ENCODE peak calls at places on chromosomes 5 and 9, in ten cellular contexts. L is HT1080; R is gastrocnemius medialis; Z is NCI-H526 treated with DMSO at 0.1 percent for 48 hours; F is stimulated activated CD4-positive, alpha-beta T cell treated with anti-CD3 and anti-CD28 coated beads, Interleukin-15, amount 100 ng/mL, for 1 hour; Y is heart right ventricle; X is NCI-H2029 treated with DMSO at 0.1 percent for 48 hours; W is GF-D8; V is AG08396; I is activated CD4-positive, alpha-beta T cell treated with anti-CD3 and anti-CD28 coated beads, Interleukin-2, amount 50 U/mL, for 1 hour. M is an unnamed sample.

GRCh38 chr5:17182494-17182893 is 34.9 kb upstream of the BASP1 start:
- DNase-seq in Z (no peak), X (no peak), Y (no peak), V (no peak), W (no peak), I (no peak), R (no peak), L (peak; percentile 81), F (no peak), M (no peak)

GRCh38 chr9:82438581-82438980 is 450.0 kb downstream of the SPATA31D1 start:
- DNase-seq in I (no peak), F (no peak), W (no peak), L (no peak), Y (no peak), Z (no peak), V (no peak), R (no peak), X (no peak), M (no peak)

GRCh38 chr9:96020822-96021615 is 145.5 kb downstream of the ERCC6L2 start:
- DNase-seq in F (peak; percentile 37), V (peak; percentile 60), W (no peak), Y (peak; percentile 39), L (no peak), R (no peak), X (no peak), Z (no peak), I (peak; percentile 49), M (no peak)

GRCh38 chr9:72856985-72857631 is 95.7 kb downstream of the ALDH1A1 start:
- DNase-seq in F (no peak), Y (peak; percentile 45), L (peak; percentile 57), I (no peak), R (no peak), Z (peak; percentile 20), W (no peak), V (peak; percentile 63), X (no peak), M (no peak)

GRCh38 chr5:35066260-35066795 is 18.6 kb upstream of the AGXT2 start:
- DNase-seq in W (no peak), Z (no peak), I (no peak), X (no peak), F (no peak), V (no peak), L (no peak), R (no peak), Y (no peak), M (no peak)

GRCh38 chr9:105269593-105269992 is 25.1 kb downstream of the SLC44A1 start:
- DNase-seq in Y (no peak), F (no peak), I (no peak), V (no peak), Z (no peak), X (no peak), R (no peak), W (no peak), L (no peak), M (no peak)

GRCh38 chr5:154475613-154476342 is 2.2 kb downstream of the HAND1 start:
- DNase-seq in Z (peak; percentile 29), Y (no peak), V (no peak), L (no peak), R (no peak), I (no peak), F (no peak), X (no peak), W (no peak), M (no peak)

GRCh38 chr5:54063817-54064216 is 246.6 kb downstream of the ARL15 start:
- DNase-seq in Z (no peak), V (peak; percentile 62), I (no peak), X (no peak), Y (no peak), R (no peak), W (no peak), L (peak; percentile 66), F (no peak), M (no peak)

GRCh38 chr5:65778126-65778525 is 56.1 kb downstream of the NLN start:
- DNase-seq in Z (no peak), F (no peak), I (no peak), W (no peak), Y (no peak), L (no peak), X (no peak), V (no peak), R (no peak), M (no peak)

GRCh38 chr5:93273176-93273575 is 307.8 kb downstream of the NR2F1-AS1 start:
- DNase-seq in L (peak; percentile 76), I (no peak), R (no peak), Z (no peak), F (no peak), W (no peak), X (no peak), Y (no peak), V (peak; percentile 55), M (no peak)

GRCh38 chr9:24242599-24242998 is 303.1 kb downstream of the IZUMO3 start:
- DNase-seq in W (no peak), V (no peak), Z (no peak), R (no peak), F (no peak), L (no peak), X (no peak), I (no peak), Y (no peak), M (no peak)

GRCh38 chr9:125049212-125049611 is 94.1 kb downstream of the SCAI start:
- DNase-seq in V (no peak), L (no peak), R (no peak), I (no peak), Z (no peak), X (no peak), Y (no peak), W (no peak), F (no peak), M (no peak)

GRCh38 chr5:101866473-101866872 is 429.6 kb downstream of the SLCO4C1 start:
- DNase-seq in I (no peak), Y (no peak), Z (no peak), X (no peak), L (no peak), R (no peak), V (no peak), F (no peak), W (no peak), M (no peak)

GRCh38 chr9:85248514-85249312 is 493.0 kb downstream of the AGTPBP1 start:
- DNase-seq in W (no peak), X (peak; percentile 8), Z (no peak), L (peak; percentile 50), F (no peak), V (no peak), R (no peak), Y (no peak), I (no peak), M (no peak)

GRCh38 chr5:142770650-142771609 is 753 bp downstream of the ARHGAP26 start:
- DNase-seq in F (peak; percentile 28), I (peak; percentile 49), Y (peak; percentile 67), R (peak; percentile 17), L (peak; percentile 58), X (no peak), W (no peak), V (peak; percentile 34), Z (peak; percentile 59), M (peak; percentile 80)

GRCh38 chr9:114662081-114662989 is 4.7 kb upstream of the TEX53 start:
- DNase-seq in Y (peak; percentile 31), W (no peak), X (no peak), F (peak; percentile 32), L (peak; percentile 56), R (no peak), I (peak; percentile 59), V (peak; percentile 76), Z (peak; percentile 16), M (no peak)

GRCh38 chr9:89803403-89803802 is 198.6 kb downstream of the GADD45G start:
- DNase-seq in F (no peak), L (no peak), X (no peak), Y (no peak), Z (no peak), I (no peak), R (no peak), W (no peak), V (no peak), M (no peak)

GRCh38 chr5:56550227-56550626 is 265.1 kb upstream of the MAP3K1 start:
- DNase-seq in I (no peak), X (no peak), R (no peak), F (no peak), Z (no peak), Y (no peak), W (no peak), V (no peak), L (no peak), M (no peak)

GRCh38 chr5:3121813-3122212 is 370.3 kb upstream of the IRX2 start:
- DNase-seq in R (no peak), L (no peak), F (no peak), Z (no peak), X (no peak), I (no peak), W (no peak), V (no peak), Y (no peak), M (no peak)

GRCh38 chr5:33854733-33855151 is 37.0 kb downstream of the ADAMTS12 start:
- DNase-seq in Y (peak; percentile 7), V (peak; percentile 28), R (no peak), X (no peak), L (peak; percentile 95), F (no peak), I (no peak), W (no peak), Z (no peak), M (no peak)

GRCh38 chr9:130857864-130858730 is 23.0 kb downstream of the ABL1 start:
- DNase-seq in R (peak; percentile 25), Y (peak; percentile 74), F (no peak), Z (no peak), W (no peak), L (peak; percentile 82), V (peak; percentile 61), X (no peak), I (no peak), M (peak; percentile 93)

M was measured in tibial artery.